ENCODE peak calls at places on chromosomes 12 and 14, in eight cellular contexts. J, F, G, Q, E, X, S and T are unnamed samples.

GRCh38 chr12:127479256-127479655 is 787.7 kb upstream of the TMEM132C start:
- DNase-seq in J (no peak), F (no peak), G (no peak), Q (no peak), E (no peak), X (no peak), S (no peak), T (no peak)

GRCh38 chr12:43222796-43223195 is 329.2 kb downstream of the ADAMTS20 start:
- DNase-seq in J (no peak), F (no peak), G (no peak), Q (no peak), E (no peak), X (no peak), S (no peak), T (no peak)

GRCh38 chr14:104799657-104800599 is 973 bp upstream of the ZBTB42 start:
- DNase-seq in J (peak; percentile 85), F (peak; percentile 87), G (peak; percentile 94), Q (no peak), E (peak; percentile 77), X (peak; percentile 94), S (peak; percentile 90), T (peak; percentile 94)

GRCh38 chr12:21678959-21679358 is 21.3 kb upstream of the LDHB start:
- DNase-seq in J (no peak), F (no peak), G (no peak), Q (no peak), E (no peak), X (no peak), S (no peak), T (no peak)

GRCh38 chr14:61754627-61755381 is 7.4 kb upstream of the SNAPC1 start:
- DNase-seq in J (peak; percentile 61), F (no peak), G (no peak), Q (no peak), E (peak; percentile 64), X (no peak), S (no peak), T (no peak)

GRCh38 chr12:98172304-98172703 is 343.1 kb upstream of the TMPO start:
- DNase-seq in J (no peak), F (no peak), G (no peak), Q (no peak), E (no peak), X (no peak), S (no peak), T (no peak)

GRCh38 chr12:48185181-48185919 is 1.9 kb downstream of the CCDC184 start:
- DNase-seq in J (peak; percentile 27), F (no peak), G (no peak), Q (peak; percentile 75), E (no peak), X (no peak), S (no peak), T (no peak)

GRCh38 chr14:50667491-50668007 is 557 bp downstream of the SAV1 start:
- DNase-seq in J (no peak), F (no peak), G (no peak), Q (no peak), E (peak; percentile 46), X (no peak), S (peak; percentile 36), T (no peak)

GRCh38 chr12:49557187-49557916 is 10.6 kb downstream of the MCRS1 start:
- DNase-seq in J (no peak), F (no peak), G (peak; percentile 71), Q (no peak), E (no peak), X (no peak), S (no peak), T (no peak)

GRCh38 chr12:30753761-30754382 is 879 bp downstream of the CAPRIN2 start:
- DNase-seq in J (peak; percentile 41), F (no peak), G (no peak), Q (peak; percentile 9), E (peak; percentile 12), X (no peak), S (no peak), T (no peak)

GRCh38 chr12:32312049-32312670 is 87.2 kb upstream of the FGD4 start:
- DNase-seq in J (peak; percentile 84), F (no peak), G (no peak), Q (no peak), E (peak; percentile 68), X (no peak), S (no peak), T (no peak)

GRCh38 chr14:23478109-23478698 is 8.7 kb downstream of the NGDN start:
- DNase-seq in J (peak; percentile 80), F (peak; percentile 69), G (no peak), Q (peak; percentile 75), E (peak; percentile 73), X (peak; percentile 52), S (peak; percentile 44), T (peak; percentile 63)

GRCh38 chr14:63735720-63736119 is 7.9 kb upstream of the SGPP1 start:
- DNase-seq in J (no peak), F (no peak), G (no peak), Q (no peak), E (no peak), X (no peak), S (no peak), T (no peak)

GRCh38 chr12:45966486-45966885 is 23.9 kb downstream of the SCAF11 start:
- DNase-seq in J (peak; percentile 80), F (no peak), G (no peak), Q (no peak), E (no peak), X (no peak), S (no peak), T (no peak)

GRCh38 chr12:3684449-3685051 is 68.4 kb downstream of the CRACR2A start:
- DNase-seq in J (peak; percentile 81), F (no peak), G (no peak), Q (no peak), E (no peak), X (no peak), S (no peak), T (no peak)

GRCh38 chr12:58540480-58541299 is 379.6 kb downstream of the LRIG3 start:
- DNase-seq in J (peak; percentile 92), F (peak; percentile 55), G (peak; percentile 73), Q (peak; percentile 72), E (peak; percentile 92), X (peak; percentile 59), S (peak; percentile 39), T (peak; percentile 88)

GRCh38 chr14:88868558-88869159 is 44.2 kb downstream of the TTC8 start:
- DNase-seq in J (peak; percentile 15), F (no peak), G (no peak), Q (no peak), E (peak; percentile 56), X (no peak), S (no peak), T (no peak)

GRCh38 chr12:5039815-5040214 is 3.9 kb upstream of the KCNA5 start:
- DNase-seq in J (no peak), F (no peak), G (no peak), Q (no peak), E (no peak), X (no peak), S (no peak), T (no peak)

GRCh38 chr12:68932701-68933563 is at the start of gene CPM:
- DNase-seq in J (peak; percentile 68), F (peak; percentile 82), G (peak; percentile 98), Q (peak; percentile 46), E (peak; percentile 72), X (peak; percentile 91), S (peak; percentile 18), T (peak; percentile 81)

GRCh38 chr12:126936181-126936851 is 1330.7 kb upstream of the TMEM132C start:
- DNase-seq in J (no peak), F (peak; percentile 72), G (peak; percentile 57), Q (peak; percentile 84), E (peak; percentile 86), X (no peak), S (no peak), T (peak; percentile 75)

GRCh38 chr14:77302926-77303325 is 17.8 kb downstream of the POMT2 start:
- DNase-seq in J (peak; percentile 16), F (peak; percentile 68), G (no peak), Q (no peak), E (peak; percentile 97), X (no peak), S (no peak), T (no peak)

GRCh38 chr12:116996648-116997047 is 85.9 kb downstream of the FBXW8 start:
- DNase-seq in J (peak; percentile 72), F (no peak), G (no peak), Q (no peak), E (no peak), X (no peak), S (no peak), T (no peak)

GRCh38 chr14:24367506-24368214 is at the start of gene NFATC4:
- DNase-seq in J (peak; percentile 98), F (peak; percentile 87), G (no peak), Q (no peak), E (peak; percentile 83), X (peak; percentile 63), S (peak; percentile 95), T (peak; percentile 83)

GRCh38 chr14:72503696-72504368 is 390.1 kb downstream of the DPF3 start:
- DNase-seq in J (peak; percentile 12), F (no peak), G (no peak), Q (no peak), E (peak; percentile 61), X (no peak), S (no peak), T (no peak)

GRCh38 chr12:19614601-19615442 is 175.5 kb downstream of the AEBP2 start:
- DNase-seq in J (no peak), F (no peak), G (no peak), Q (no peak), E (no peak), X (no peak), S (no peak), T (no peak)
- H3K27ac ChIP-seq in J (no peak overlapping the region), F (no peak overlapping the region), G (no peak overlapping the region), Q (no peak overlapping the region), E (no peak overlapping the region), X (no peak overlapping the region), S (no peak overlapping the region), T (no peak overlapping the region)

GRCh38 chr14:58332514-58332913 is 34.2 kb downstream of the ARID4A start:
- DNase-seq in J (no peak), F (no peak), G (no peak), Q (no peak), E (no peak), X (no peak), S (no peak), T (no peak)
- H3K4me3 ChIP-seq in J (no peak overlapping the region), F (no peak overlapping the region), G (no peak overlapping the region), Q (peak overlapping the region; percentile 67), E (no peak overlapping the region), X (no peak overlapping the region), S (no peak overlapping the region), T (no peak overlapping the region)

GRCh38 chr14:103418508-103418818 is 33.2 kb downstream of the MARK3 start:
- DNase-seq in J (peak; percentile 86), F (no peak), G (no peak), Q (no peak), E (no peak), X (no peak), S (no peak), T (no peak)

DNA sequence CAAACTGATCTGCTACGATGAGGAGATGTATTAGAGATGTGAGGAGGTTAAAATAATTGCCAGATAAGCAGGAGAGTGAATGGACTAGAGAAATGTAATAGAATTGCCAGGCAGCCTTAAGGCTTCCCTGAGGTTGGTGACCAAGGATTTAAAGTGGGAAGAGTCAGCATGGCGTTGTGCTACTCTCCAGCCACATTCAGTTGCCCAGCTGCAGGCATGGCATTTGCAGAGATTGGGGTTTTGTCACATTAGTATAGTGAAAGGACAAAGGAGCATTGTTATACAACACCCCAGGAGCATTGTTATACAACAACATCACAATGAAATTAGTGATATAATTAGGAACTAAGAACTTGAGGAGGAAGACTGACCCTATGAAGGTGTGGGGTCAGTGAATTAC is 31.7 kb downstream of the MARK3 start:
- DNase-seq in J (no peak), F (no peak), G (no peak), Q (peak; percentile 44), E (no peak), X (no peak), S (no peak), T (no peak)
- H3K27ac ChIP-seq in J (no peak overlapping the region), F (peak overlapping the region; percentile 66), G (no peak overlapping the region), Q (peak overlapping the region; percentile 49), E (no peak overlapping the region), X (no peak overlapping the region), S (no peak overlapping the region), T (peak overlapping the region; percentile 54)

GRCh38 chr14:36508418-36509051 is 11.5 kb downstream of the NKX2-1 start:
- DNase-seq in J (no peak), F (no peak), G (peak; percentile 86), Q (no peak), E (no peak), X (peak; percentile 78), S (no peak), T (no peak)
- H3K4me3 ChIP-seq in J (no peak overlapping the region), F (no peak overlapping the region), G (peak overlapping the region; percentile 27), Q (no peak overlapping the region), E (no peak overlapping the region), X (peak overlapping the region; percentile 53), S (no peak overlapping the region), T (no peak overlapping the region)